ENCODE peak calls at places on chromosomes 11 and 22, in six cellular contexts. I is natural killer cell, G is mucosa of descending colon, Q is fibroblast of mammary gland, D is left ventricle myocardium inferior, W is H9. F is an unnamed sample.
A peak's percentile ranks its signal among the peaks of the same experiment; 100 is the strongest.

GRCh38 chr22:29520851-29521250 is 32.7 kb downstream of the THOC5 start:
- DNase-seq in I (no peak), G (no peak), Q (peak; percentile 80), D (no peak), W (no peak), F (no peak)

GRCh38 chr11:103877221-103877620 is 159.2 kb upstream of the DDI1 start:
- DNase-seq in I (no peak), G (no peak), Q (peak; percentile 30), D (no peak), W (no peak), F (no peak)

GRCh38 chr11:116614306-116615210 is 158.2 kb downstream of the BUD13 start:
- DNase-seq in I (no peak), G (no peak), Q (no peak), D (no peak), W (no peak), F (peak; percentile 58)

GRCh38 chr22:38697055-38697980 is 3.4 kb downstream of the JOSD1 start:
- DNase-seq in I (no peak), G (no peak), Q (peak; percentile 24), D (no peak), W (no peak), F (no peak)

GRCh38 chr11:62122076-62122475 is 1.7 kb upstream of the INCENP start:
- DNase-seq in I (no peak), G (no peak), Q (no peak), D (no peak), W (peak; percentile 59), F (no peak)

GRCh38 chr11:104609297-104609696 is 289.0 kb downstream of the CASP12 start:
- DNase-seq in I (no peak), G (peak; percentile 19), Q (peak; percentile 76), D (no peak), W (peak; percentile 48), F (no peak)

GRCh38 chr22:30694171-30694637 is 470 bp upstream of the OSBP2 start:
- DNase-seq in I (peak; percentile 21), G (peak; percentile 80), Q (peak; percentile 28), D (peak; percentile 40), W (peak; percentile 76), F (peak; percentile 76)

GRCh38 chr11:19792510-19792909 is 79.9 kb downstream of the NAV2 start:
- DNase-seq in I (no peak), G (no peak), Q (no peak), D (no peak), W (no peak), F (no peak)

GRCh38 chr11:48169706-48170105 is 46.9 kb upstream of the OR4B1 start:
- DNase-seq in I (no peak), G (no peak), Q (peak; percentile 43), D (peak; percentile 72), W (no peak), F (no peak)

GRCh38 chr22:31618057-31618456 is 44.0 kb downstream of the PISD start:
- DNase-seq in I (no peak), G (no peak), Q (no peak), D (no peak), W (no peak), F (no peak)

GRCh38 chr11:102604011-102604410 is 21.1 kb downstream of the MMP20 start:
- DNase-seq in I (no peak), G (no peak), Q (no peak), D (no peak), W (no peak), F (no peak)

GRCh38 chr11:31240340-31240904 is 129.1 kb downstream of the DCDC1 start:
- DNase-seq in I (no peak), G (peak; percentile 13), Q (peak; percentile 59), D (no peak), W (peak; percentile 40), F (no peak)

DNA sequence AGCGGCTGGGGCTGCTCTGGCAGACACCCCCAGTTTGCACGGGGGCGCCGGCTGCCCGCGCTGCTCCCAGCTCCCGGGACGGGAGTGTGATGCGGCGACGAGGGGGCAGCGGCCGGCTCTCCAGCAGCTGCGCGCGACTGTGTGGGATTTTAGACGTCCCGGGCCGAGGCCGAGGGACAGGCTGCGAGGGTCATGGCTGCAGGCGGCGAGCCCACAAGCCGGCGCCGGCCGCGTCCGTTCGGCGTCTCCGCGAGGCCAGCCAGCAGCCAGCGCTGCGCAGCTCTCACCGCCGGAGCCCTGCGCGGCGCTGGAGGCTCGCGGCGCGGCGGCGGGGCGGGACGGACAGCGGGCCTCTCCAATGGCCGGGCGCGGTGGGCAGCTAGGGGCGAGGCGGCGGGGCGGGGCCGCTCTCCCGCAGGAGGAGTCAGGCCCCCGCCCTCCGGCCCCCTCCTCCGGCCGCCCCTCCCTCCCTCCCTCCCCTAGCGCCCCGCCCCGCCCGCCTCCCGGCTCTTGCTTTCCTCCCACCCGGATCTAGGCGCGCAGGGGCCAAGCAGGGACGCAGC is at the start of gene FZD4:
- DNase-seq in I (peak; percentile 42), G (peak; percentile 90), Q (peak; percentile 75), D (peak; percentile 94), W (peak; percentile 90), F (peak; percentile 96)
- TF ChIP-seq CTCF in I (no peak), G (peak; percentile 4), Q (no peak), D (peak; percentile 42), W (no peak), F (peak; percentile 18)

GRCh38 chr22:39928556-39929401 is 27.9 kb downstream of the GRAP2 start:
- DNase-seq in I (no peak), G (no peak), Q (no peak), D (no peak), W (no peak), F (no peak)

GRCh38 chr22:39925273-39925672 is 24.4 kb downstream of the GRAP2 start:
- DNase-seq in I (no peak), G (no peak), Q (no peak), D (no peak), W (no peak), F (no peak)

GRCh38 chr22:39924286-39924685 is 23.4 kb downstream of the GRAP2 start:
- DNase-seq in I (no peak), G (no peak), Q (no peak), D (no peak), W (no peak), F (no peak)

GRCh38 chr22:39926175-39927152 is 25.6 kb downstream of the GRAP2 start:
- DNase-seq in I (no peak), G (peak; percentile 68), Q (no peak), D (no peak), W (no peak), F (no peak)

DNA sequence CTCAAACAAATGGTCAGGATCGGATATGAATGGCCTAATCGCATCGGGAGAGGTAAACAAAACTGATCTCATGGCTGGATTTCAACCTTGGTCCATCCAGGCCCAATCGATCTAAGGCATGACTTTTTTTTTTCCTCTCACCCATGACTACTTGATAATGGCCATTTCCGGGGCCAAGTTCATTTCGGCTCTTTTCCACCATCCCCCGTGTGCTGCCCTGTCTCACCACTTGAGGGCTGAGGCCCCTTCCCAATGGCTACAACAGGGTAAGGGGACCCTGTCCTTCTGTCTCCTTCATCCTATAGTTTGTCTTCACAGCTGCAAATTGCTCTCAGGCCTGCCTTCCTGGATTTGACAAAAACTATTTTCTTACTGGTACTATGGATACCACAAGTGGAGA is 26.7 kb downstream of the GRAP2 start:
- DNase-seq in I (no peak), G (no peak), Q (no peak), D (no peak), W (peak; percentile 57), F (no peak)
- TF ChIP-seq CTCF in I (no peak), G (no peak), Q (no peak), D (no peak), W (peak; percentile 70), F (peak; percentile 61)

GRCh38 chr11:64207247-64208085 is 945 bp downstream of the FERMT3 start:
- DNase-seq in I (peak; percentile 73), G (peak; percentile 73), Q (peak; percentile 82), D (peak; percentile 69), W (no peak), F (no peak)
- TF ChIP-seq CTCF in I (no peak), G (no peak), Q (no peak), D (no peak), W (no peak), F (no peak)

GRCh38 chr11:107659310-107659709 is 52.5 kb downstream of the SLN start:
- DNase-seq in I (no peak), G (no peak), Q (no peak), D (no peak), W (no peak), F (no peak)
- TF ChIP-seq CTCF in I (no peak), G (no peak), Q (no peak), D (no peak), W (no peak), F (no peak)

DNA sequence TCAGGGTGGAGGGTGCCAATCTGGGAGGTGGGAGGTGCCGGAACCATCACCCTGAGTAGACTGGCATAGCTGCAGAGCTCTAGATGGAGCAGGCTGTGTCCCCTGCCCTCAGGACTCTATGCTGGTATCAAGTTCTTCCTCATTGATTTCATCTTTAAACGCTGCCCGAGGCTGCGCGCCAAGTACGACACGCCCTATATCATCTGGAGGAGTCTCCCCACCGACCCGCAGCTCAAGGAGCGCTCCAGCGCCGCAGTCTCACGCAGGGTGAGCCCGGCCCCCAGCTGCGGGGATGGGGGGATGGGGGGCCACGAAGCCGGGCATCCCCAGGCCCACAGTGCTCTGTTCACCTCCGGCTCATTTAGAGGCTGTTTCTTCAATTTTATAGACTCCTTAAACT is 52.5 kb downstream of the GRAMD4 start:
- DNase-seq in I (no peak), G (peak; percentile 59), Q (peak; percentile 13), D (no peak), W (no peak), F (no peak)
- TF ChIP-seq CTCF in I (no peak), G (no peak), Q (no peak), D (no peak), W (no peak), F (no peak)